ENCODE peak calls at places on chromosomes 1 and 21, in six cellular contexts. One of them, this sample, is unnamed.

GRCh38 chr1:59431566-59432294 is 134.8 kb downstream of the FGGY start:
- DNase-seq in A549: no peak
- DNase-seq in AG04450: no peak
- DNase-seq in CD4-positive, alpha-beta T cell: no peak
- DNase-seq in adipocyte: peak; percentile 27
- DNase-seq in psoas muscle: no peak
- DNase-seq in this sample: peak; percentile 51

GRCh38 chr1:206706298-206706791 is 21.6 kb downstream of the MAPKAPK2 start:
- DNase-seq in A549: no peak
- DNase-seq in AG04450: peak; percentile 61
- DNase-seq in CD4-positive, alpha-beta T cell: no peak
- DNase-seq in adipocyte: peak; percentile 61
- DNase-seq in psoas muscle: peak; percentile 73
- DNase-seq in this sample: peak; percentile 99

GRCh38 chr1:206578959-206579358 is 33.3 kb downstream of the EIF2D start:
- DNase-seq in A549: no peak
- DNase-seq in AG04450: no peak
- DNase-seq in CD4-positive, alpha-beta T cell: no peak
- DNase-seq in adipocyte: no peak
- DNase-seq in psoas muscle: no peak
- DNase-seq in this sample: no peak

GRCh38 chr1:218674280-218674773 is 329.2 kb downstream of the TGFB2 start:
- DNase-seq in A549: peak; percentile 48
- DNase-seq in AG04450: peak; percentile 45
- DNase-seq in CD4-positive, alpha-beta T cell: no peak
- DNase-seq in adipocyte: peak; percentile 79
- DNase-seq in psoas muscle: no peak
- DNase-seq in this sample: peak; percentile 58

GRCh38 chr1:186708578-186709203 is 28.5 kb upstream of the PTGS2 start:
- DNase-seq in A549: no peak
- DNase-seq in AG04450: no peak
- DNase-seq in CD4-positive, alpha-beta T cell: no peak
- DNase-seq in adipocyte: no peak
- DNase-seq in psoas muscle: no peak
- DNase-seq in this sample: peak; percentile 65

GRCh38 chr1:21913763-21914162 is 23.3 kb downstream of the HSPG2 start:
- DNase-seq in A549: no peak
- DNase-seq in AG04450: no peak
- DNase-seq in CD4-positive, alpha-beta T cell: no peak
- DNase-seq in adipocyte: no peak
- DNase-seq in psoas muscle: no peak
- DNase-seq in this sample: peak; percentile 47

GRCh38 chr1:222973561-222973960 is 158.7 kb downstream of the DISP1 start:
- DNase-seq in A549: no peak
- DNase-seq in AG04450: no peak
- DNase-seq in CD4-positive, alpha-beta T cell: no peak
- DNase-seq in adipocyte: no peak
- DNase-seq in psoas muscle: no peak
- DNase-seq in this sample: no peak

GRCh38 chr1:32939655-32940371 is 24.8 kb downstream of the RNF19B start:
- DNase-seq in A549: no peak
- DNase-seq in AG04450: peak; percentile 80
- DNase-seq in CD4-positive, alpha-beta T cell: no peak
- DNase-seq in adipocyte: peak; percentile 80
- DNase-seq in psoas muscle: peak; percentile 37
- DNase-seq in this sample: peak; percentile 92

GRCh38 chr1:151946366-151946764 is 37.1 kb upstream of the THEM4 start:
- DNase-seq in A549: no peak
- DNase-seq in AG04450: no peak
- DNase-seq in CD4-positive, alpha-beta T cell: no peak
- DNase-seq in adipocyte: no peak
- DNase-seq in psoas muscle: no peak
- DNase-seq in this sample: peak; percentile 82

GRCh38 chr1:16613185-16614147 is at the start of gene NBPF1:
- DNase-seq in A549: peak; percentile 100
- DNase-seq in AG04450: peak; percentile 82
- DNase-seq in CD4-positive, alpha-beta T cell: peak; percentile 88
- DNase-seq in adipocyte: peak; percentile 100
- DNase-seq in psoas muscle: peak; percentile 96
- DNase-seq in this sample: peak; percentile 100

GRCh38 chr21:46667191-46667734 is 31.8 kb downstream of the PRMT2 start:
- DNase-seq in A549: no peak
- DNase-seq in AG04450: no peak
- DNase-seq in CD4-positive, alpha-beta T cell: no peak
- DNase-seq in adipocyte: peak; percentile 16
- DNase-seq in psoas muscle: no peak
- DNase-seq in this sample: peak; percentile 43

GRCh38 chr1:160097196-160097910 is 1.1 kb downstream of the IGSF8 start:
- DNase-seq in A549: no peak
- DNase-seq in AG04450: no peak
- DNase-seq in CD4-positive, alpha-beta T cell: peak; percentile 15
- DNase-seq in adipocyte: no peak
- DNase-seq in psoas muscle: no peak
- DNase-seq in this sample: peak; percentile 29

GRCh38 chr1:24946861-24947658 is 17.0 kb upstream of the RUNX3 start:
- DNase-seq in A549: no peak
- DNase-seq in AG04450: no peak
- DNase-seq in CD4-positive, alpha-beta T cell: no peak
- DNase-seq in adipocyte: no peak
- DNase-seq in psoas muscle: no peak
- DNase-seq in this sample: peak; percentile 71

GRCh38 chr1:85707267-85707989 is 805 bp downstream of the ZNHIT6 start:
- DNase-seq in A549: no peak
- DNase-seq in AG04450: no peak
- DNase-seq in CD4-positive, alpha-beta T cell: no peak
- DNase-seq in adipocyte: peak; percentile 26
- DNase-seq in psoas muscle: no peak
- DNase-seq in this sample: peak; percentile 43

GRCh38 chr1:227949954-227950734 is 2.4 kb upstream of the WNT9A start:
- DNase-seq in A549: no peak
- DNase-seq in AG04450: no peak
- DNase-seq in CD4-positive, alpha-beta T cell: no peak
- DNase-seq in adipocyte: no peak
- DNase-seq in psoas muscle: peak; percentile 21
- DNase-seq in this sample: no peak

GRCh38 chr1:2927393-2927792 is 93.9 kb upstream of the ACTRT2 start:
- DNase-seq in A549: no peak
- DNase-seq in AG04450: no peak
- DNase-seq in CD4-positive, alpha-beta T cell: no peak
- DNase-seq in adipocyte: no peak
- DNase-seq in psoas muscle: no peak
- DNase-seq in this sample: no peak
- H3K9me3 ChIP-seq in A549: no peaks in the 10 kb centered on the region
- H3K9me3 ChIP-seq in AG04450: peaks cover 97% of the 10 kb centered on the region
- H3K9me3 ChIP-seq in CD4-positive, alpha-beta T cell: no peaks in the 10 kb centered on the region
- H3K9me3 ChIP-seq in adipocyte: peaks cover 4% of the 10 kb centered on the region
- H3K9me3 ChIP-seq in psoas muscle: no peaks in the 10 kb centered on the region
- H3K9me3 ChIP-seq in this sample: no peaks in the 10 kb centered on the region

GRCh38 chr21:16073571-16073970 is 343.8 kb downstream of the USP25 start:
- DNase-seq in A549: no peak
- DNase-seq in AG04450: no peak
- DNase-seq in CD4-positive, alpha-beta T cell: no peak
- DNase-seq in adipocyte: no peak
- DNase-seq in psoas muscle: no peak
- DNase-seq in this sample: no peak
- H3K9me3 ChIP-seq in A549: no peaks in the 10 kb centered on the region
- H3K9me3 ChIP-seq in AG04450: no peaks in the 10 kb centered on the region
- H3K9me3 ChIP-seq in CD4-positive, alpha-beta T cell: no peaks in the 10 kb centered on the region
- H3K9me3 ChIP-seq in adipocyte: no peaks in the 10 kb centered on the region
- H3K9me3 ChIP-seq in psoas muscle: no peaks in the 10 kb centered on the region
- H3K9me3 ChIP-seq in this sample: no peaks in the 10 kb centered on the region

GRCh38 chr21:28429161-28429560 is 563.5 kb downstream of the LTN1 start:
- DNase-seq in A549: no peak
- DNase-seq in AG04450: no peak
- DNase-seq in CD4-positive, alpha-beta T cell: no peak
- DNase-seq in adipocyte: no peak
- DNase-seq in psoas muscle: no peak
- DNase-seq in this sample: no peak

GRCh38 chr21:28431527-28432200 is 561.0 kb downstream of the LTN1 start:
- DNase-seq in A549: no peak
- DNase-seq in AG04450: no peak
- DNase-seq in CD4-positive, alpha-beta T cell: no peak
- DNase-seq in adipocyte: no peak
- DNase-seq in psoas muscle: no peak
- DNase-seq in this sample: peak; percentile 67

GRCh38 chr21:28427356-28428022 is 565.2 kb downstream of the LTN1 start:
- DNase-seq in A549: no peak
- DNase-seq in AG04450: no peak
- DNase-seq in CD4-positive, alpha-beta T cell: no peak
- DNase-seq in adipocyte: no peak
- DNase-seq in psoas muscle: no peak
- DNase-seq in this sample: peak; percentile 61

GRCh38 chr21:28426545-28426944 is 566.1 kb downstream of the LTN1 start:
- DNase-seq in A549: no peak
- DNase-seq in AG04450: no peak
- DNase-seq in CD4-positive, alpha-beta T cell: no peak
- DNase-seq in adipocyte: no peak
- DNase-seq in psoas muscle: no peak
- DNase-seq in this sample: no peak

GRCh38 chr21:28431022-28431421 is 561.7 kb downstream of the LTN1 start:
- DNase-seq in A549: no peak
- DNase-seq in AG04450: no peak
- DNase-seq in CD4-positive, alpha-beta T cell: no peak
- DNase-seq in adipocyte: no peak
- DNase-seq in psoas muscle: no peak
- DNase-seq in this sample: peak; percentile 62
- H3K9me3 ChIP-seq in A549: no peaks in the 10 kb centered on the region
- H3K9me3 ChIP-seq in AG04450: no peaks in the 10 kb centered on the region
- H3K9me3 ChIP-seq in CD4-positive, alpha-beta T cell: no peaks in the 10 kb centered on the region
- H3K9me3 ChIP-seq in adipocyte: no peaks in the 10 kb centered on the region
- H3K9me3 ChIP-seq in psoas muscle: no peaks in the 10 kb centered on the region
- H3K9me3 ChIP-seq in this sample: no peaks in the 10 kb centered on the region

GRCh38 chr1:23362218-23362713 is 7.4 kb downstream of the ZNF436 start:
- DNase-seq in A549: no peak
- DNase-seq in AG04450: no peak
- DNase-seq in CD4-positive, alpha-beta T cell: no peak
- DNase-seq in adipocyte: peak; percentile 22
- DNase-seq in psoas muscle: no peak
- DNase-seq in this sample: peak; percentile 28
- H3K9me3 ChIP-seq in A549: peaks cover 92% of the 10 kb centered on the region
- H3K9me3 ChIP-seq in AG04450: peaks cover 61% of the 10 kb centered on the region
- H3K9me3 ChIP-seq in CD4-positive, alpha-beta T cell: peaks cover 44% of the 10 kb centered on the region
- H3K9me3 ChIP-seq in adipocyte: peaks cover 76% of the 10 kb centered on the region
- H3K9me3 ChIP-seq in psoas muscle: peaks cover 75% of the 10 kb centered on the region
- H3K9me3 ChIP-seq in this sample: peaks cover 16% of the 10 kb centered on the region

GRCh38 chr1:4500441-4500840 is 154.0 kb upstream of the AJAP1 start:
- DNase-seq in A549: no peak
- DNase-seq in AG04450: no peak
- DNase-seq in CD4-positive, alpha-beta T cell: no peak
- DNase-seq in adipocyte: no peak
- DNase-seq in psoas muscle: no peak
- DNase-seq in this sample: no peak

GRCh38 chr1:4489486-4489885 is 164.9 kb upstream of the AJAP1 start:
- DNase-seq in A549: no peak
- DNase-seq in AG04450: no peak
- DNase-seq in CD4-positive, alpha-beta T cell: no peak
- DNase-seq in adipocyte: no peak
- DNase-seq in psoas muscle: no peak
- DNase-seq in this sample: no peak

GRCh38 chr1:4495809-4496208 is 158.6 kb upstream of the AJAP1 start:
- DNase-seq in A549: no peak
- DNase-seq in AG04450: no peak
- DNase-seq in CD4-positive, alpha-beta T cell: no peak
- DNase-seq in adipocyte: no peak
- DNase-seq in psoas muscle: no peak
- DNase-seq in this sample: no peak

DNA sequence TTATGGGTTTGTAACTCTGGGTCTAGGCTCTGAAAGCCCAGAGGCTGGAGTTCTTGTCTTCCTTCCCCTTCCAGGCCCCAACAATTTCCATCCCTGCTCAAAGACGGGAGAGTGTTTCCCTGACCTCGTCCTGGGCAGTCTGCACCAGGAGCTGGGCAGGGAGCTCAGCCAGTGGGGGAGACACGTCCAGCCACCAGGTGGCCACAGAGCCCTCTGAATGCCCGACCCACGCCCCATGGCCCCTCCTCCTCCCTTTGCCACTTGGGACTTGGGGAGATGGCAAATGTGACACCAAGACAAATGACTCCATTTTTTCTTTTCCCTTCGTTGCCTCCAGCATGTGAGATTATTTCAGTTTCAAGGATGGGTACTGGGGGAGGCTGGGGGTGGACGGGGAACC is 159.9 kb upstream of the AJAP1 start:
- DNase-seq in A549: peak; percentile 28
- DNase-seq in AG04450: no peak
- DNase-seq in CD4-positive, alpha-beta T cell: no peak
- DNase-seq in adipocyte: no peak
- DNase-seq in psoas muscle: no peak
- DNase-seq in this sample: no peak
- H3K9me3 ChIP-seq in A549: no peaks in the 10 kb centered on the region
- H3K9me3 ChIP-seq in AG04450: peaks cover 68% of the 10 kb centered on the region
- H3K9me3 ChIP-seq in CD4-positive, alpha-beta T cell: no peaks in the 10 kb centered on the region
- H3K9me3 ChIP-seq in adipocyte: no peaks in the 10 kb centered on the region
- H3K9me3 ChIP-seq in psoas muscle: no peaks in the 10 kb centered on the region
- H3K9me3 ChIP-seq in this sample: no peaks in the 10 kb centered on the region

DNA sequence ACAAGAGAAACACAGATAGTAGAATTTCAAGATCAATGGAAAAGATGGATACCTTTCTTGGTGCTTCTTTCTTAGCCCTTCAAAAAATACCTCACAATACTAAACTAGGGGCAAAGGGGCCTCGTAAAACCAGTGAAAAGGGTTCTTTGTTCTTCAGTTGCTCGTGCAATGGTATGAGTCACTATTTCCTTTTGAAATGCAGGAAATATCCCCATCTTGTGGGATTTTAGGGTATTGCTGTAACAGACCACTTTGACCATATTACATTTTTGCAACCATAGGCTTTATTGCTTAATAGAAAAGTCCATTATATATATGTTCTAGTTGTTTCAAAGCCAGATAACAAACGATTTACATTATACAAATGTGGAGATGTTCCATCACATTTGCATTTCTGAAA is 88.7 kb upstream of the PKN2 start:
- DNase-seq in A549: no peak
- DNase-seq in AG04450: peak; percentile 4
- DNase-seq in CD4-positive, alpha-beta T cell: no peak
- DNase-seq in adipocyte: peak; percentile 28
- DNase-seq in psoas muscle: no peak
- DNase-seq in this sample: peak; percentile 65
- H3K9me3 ChIP-seq in A549: no peaks in the 10 kb centered on the region
- H3K9me3 ChIP-seq in AG04450: no peaks in the 10 kb centered on the region
- H3K9me3 ChIP-seq in CD4-positive, alpha-beta T cell: no peaks in the 10 kb centered on the region
- H3K9me3 ChIP-seq in adipocyte: peaks cover 30% of the 10 kb centered on the region
- H3K9me3 ChIP-seq in psoas muscle: peaks cover 23% of the 10 kb centered on the region
- H3K9me3 ChIP-seq in this sample: no peaks in the 10 kb centered on the region

GRCh38 chr21:30924171-30924680 is 42.8 kb upstream of the KRTAP11-1 start:
- DNase-seq in A549: no peak
- DNase-seq in AG04450: no peak
- DNase-seq in CD4-positive, alpha-beta T cell: no peak
- DNase-seq in adipocyte: no peak
- DNase-seq in psoas muscle: no peak
- DNase-seq in this sample: no peak
- H3K9me3 ChIP-seq in A549: no peaks in the 10 kb centered on the region
- H3K9me3 ChIP-seq in AG04450: peaks cover 20% of the 10 kb centered on the region
- H3K9me3 ChIP-seq in CD4-positive, alpha-beta T cell: no peaks in the 10 kb centered on the region
- H3K9me3 ChIP-seq in adipocyte: peaks cover 12% of the 10 kb centered on the region
- H3K9me3 ChIP-seq in psoas muscle: no peaks in the 10 kb centered on the region
- H3K9me3 ChIP-seq in this sample: no peaks in the 10 kb centered on the region